ENCODE peak calls at places on chromosomes 11 and 22, in seven cellular contexts. D is H1, Y is HepG2, X is K562, T is GM12878, W is HCT116, N is SK-N-SH. Q is an unnamed sample. For H3K4me1, the result is how much of the 10 kb centered on the place peaks cover.

GRCh38 chr22:26462051-26462450 is 21.5 kb downstream of the HPS4 start:
- DNase-seq in D (no peak), Y (no peak), X (no peak), T (no peak), W (no peak), N (no peak), Q (no peak)

GRCh38 chr11:10303558-10304363 is 1.1 kb upstream of the ADM start:
- DNase-seq in D (peak), Y (peak), X (peak), T (no peak), W (no peak), N (peak), Q (peak)

GRCh38 chr22:27372969-27373670 is 428.4 kb downstream of the MN1 start:
- DNase-seq in D (peak), Y (peak), X (peak), T (no peak), W (no peak), N (no peak), Q (peak)

GRCh38 chr11:22130462-22131053 is 62.3 kb upstream of the ANO5 start:
- DNase-seq in D (peak), Y (no peak), X (no peak), T (no peak), W (no peak), N (peak), Q (no peak)

GRCh38 chr11:133020321-133020720 is 512.0 kb downstream of the OPCML start:
- DNase-seq in D (no peak), Y (no peak), X (no peak), T (no peak), W (no peak), N (no peak), Q (no peak)

GRCh38 chr11:72070486-72070885 is 9.9 kb downstream of the NUMA1 start:
- DNase-seq in D (no peak), Y (no peak), X (no peak), T (no peak), W (no peak), N (no peak), Q (no peak)

GRCh38 chr11:35617687-35618496 is at the start of gene FJX1:
- DNase-seq in D (peak), Y (peak), X (peak), T (no peak), W (no peak), N (peak), Q (peak)

GRCh38 chr11:80872116-80872728 is 1431.4 kb upstream of the TENM4 start:
- DNase-seq in D (no peak), Y (no peak), X (no peak), T (no peak), W (no peak), N (no peak), Q (no peak)

GRCh38 chr22:23781533-23781932 is 5.2 kb upstream of the SMARCB1 start:
- DNase-seq in D (no peak), Y (no peak), X (no peak), T (no peak), W (no peak), N (no peak), Q (no peak)

GRCh38 chr11:74154621-74155281 is 16.1 kb downstream of the C2CD3 start:
- DNase-seq in D (no peak), Y (no peak), X (no peak), T (no peak), W (no peak), N (no peak), Q (peak)

GRCh38 chr22:50310949-50311444 is 3.6 kb upstream of the PLXNB2 start:
- DNase-seq in D (no peak), Y (peak), X (no peak), T (no peak), W (no peak), N (no peak), Q (no peak)

GRCh38 chr11:105489431-105489830 is 120.4 kb upstream of the GRIA4 start:
- DNase-seq in D (no peak), Y (no peak), X (no peak), T (no peak), W (no peak), N (no peak), Q (no peak)

GRCh38 chr11:78949976-78950690 is 375.5 kb upstream of the NARS2 start:
- DNase-seq in D (no peak), Y (no peak), X (no peak), T (no peak), W (no peak), N (no peak), Q (no peak)

GRCh38 chr22:38172489-38173155 is 9.0 kb downstream of the PLA2G6 start:
- DNase-seq in D (no peak), Y (peak), X (no peak), T (no peak), W (no peak), N (no peak), Q (peak)

GRCh38 chr11:121508449-121508848 is 55.7 kb upstream of the SORL1-AS1 start:
- DNase-seq in D (no peak), Y (no peak), X (no peak), T (no peak), W (no peak), N (no peak), Q (no peak)
- H3K9ac ChIP-seq in D (no peak), Y (no peak), X (no peak), T (no peak), W (no peak), N (no peak), Q (no peak)

DNA sequence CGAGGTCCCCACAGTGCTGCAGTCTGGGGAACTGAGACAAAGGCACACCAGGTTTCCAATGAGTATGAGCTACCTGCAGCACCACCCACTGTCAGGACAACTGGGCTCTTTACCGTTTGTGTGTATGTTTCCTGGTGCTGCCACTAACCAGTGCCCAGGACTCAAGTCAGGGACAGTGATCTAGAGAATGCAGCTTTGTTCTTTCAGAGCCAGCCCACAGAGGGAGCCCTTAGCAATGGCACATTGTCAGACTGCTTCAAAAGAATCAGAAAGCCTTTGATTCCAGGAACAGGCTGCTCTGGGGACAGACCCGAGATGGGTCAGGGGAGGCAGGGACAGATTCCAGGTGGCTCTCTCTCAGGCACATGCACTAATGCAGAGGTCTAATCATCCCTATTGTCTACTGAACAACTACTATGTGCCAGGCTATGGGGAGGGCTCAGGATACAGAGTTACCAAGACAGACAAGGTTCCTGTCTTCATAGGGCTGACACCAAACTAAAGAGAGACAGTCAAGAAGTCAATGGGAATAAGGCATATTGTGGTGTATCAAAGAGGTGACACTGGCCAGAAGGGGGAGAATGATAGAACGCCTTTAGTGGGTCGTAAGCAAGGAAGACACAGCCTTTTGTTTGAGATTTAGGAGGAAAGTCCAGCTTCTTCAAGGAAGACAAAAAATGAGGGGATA is 103.7 kb downstream of the VPREB1 start:
- DNase-seq in D (peak), Y (peak), X (peak), T (no peak), W (peak), N (no peak), Q (no peak)
- TF ChIP-seq MAX in D (no peak), Y (no peak), X (no peak), T (no peak), W (no peak), N (no peak), Q (no peak)

GRCh38 chr22:47627561-47628253 is 865.3 kb downstream of the TBC1D22A start:
- DNase-seq in D (no peak), Y (no peak), X (no peak), T (no peak), W (peak), N (no peak), Q (no peak)

GRCh38 chr22:47625013-47625385 is 862.5 kb downstream of the TBC1D22A start:
- DNase-seq in D (peak), Y (no peak), X (no peak), T (no peak), W (no peak), N (no peak), Q (no peak)

GRCh38 chr22:47628477-47629272 is 866.2 kb downstream of the TBC1D22A start:
- DNase-seq in D (no peak), Y (no peak), X (no peak), T (no peak), W (no peak), N (no peak), Q (no peak)

GRCh38 chr22:47625531-47626427 is 863.3 kb downstream of the TBC1D22A start:
- DNase-seq in D (no peak), Y (no peak), X (no peak), T (no peak), W (no peak), N (no peak), Q (no peak)

DNA sequence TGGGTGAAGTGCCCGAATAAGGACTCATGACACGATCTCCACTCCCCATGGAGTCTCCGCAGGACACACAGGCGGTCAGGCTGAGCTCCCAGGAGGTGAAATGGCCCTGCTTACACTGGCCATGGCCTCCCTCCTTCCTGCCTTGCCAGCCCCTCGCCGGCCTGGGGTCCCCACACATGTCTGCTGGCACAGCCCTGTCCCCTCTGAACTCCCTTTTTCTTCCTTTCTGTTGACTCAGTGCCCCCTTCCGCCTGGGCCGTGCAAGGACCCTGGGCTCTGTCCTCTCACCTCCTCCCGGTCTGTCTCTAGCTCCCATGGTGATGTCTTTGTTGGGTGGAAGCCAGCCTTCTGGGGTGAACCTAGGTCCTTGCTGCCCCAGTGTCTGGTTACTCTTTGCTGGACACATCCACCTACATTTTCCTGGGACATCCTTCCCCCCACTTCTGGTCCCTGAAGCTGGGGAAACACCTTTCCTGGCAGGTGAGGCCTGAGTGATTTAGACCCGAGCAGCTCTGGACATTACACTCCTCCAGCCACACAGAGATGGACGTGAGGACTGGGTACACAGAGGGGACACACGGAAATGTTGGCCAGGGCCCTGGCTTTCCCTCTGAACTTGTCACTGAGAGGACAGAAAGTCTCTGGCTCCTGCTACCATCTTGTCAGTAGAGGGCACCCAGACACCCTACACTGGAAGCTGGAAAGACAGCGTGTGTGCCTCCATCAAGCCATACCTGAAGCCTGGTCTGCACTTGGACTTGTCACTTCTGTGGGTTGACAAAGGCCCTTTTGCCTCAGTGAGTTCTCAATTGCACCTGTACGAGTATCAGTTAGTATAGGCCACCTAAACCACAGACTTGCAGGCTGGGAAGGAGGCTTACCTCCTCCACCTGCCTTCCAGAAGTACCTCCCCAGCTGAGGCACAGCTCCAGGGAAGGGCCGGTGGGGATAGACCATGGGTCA is 864.3 kb downstream of the TBC1D22A start:
- DNase-seq in D (no peak), Y (peak), X (peak), T (no peak), W (peak), N (no peak), Q (no peak)
- H3K4me1 ChIP-seq in D (under half), Y (under half), X (under half), T (under half), W (under half), N (under half), Q (under half)

DNA sequence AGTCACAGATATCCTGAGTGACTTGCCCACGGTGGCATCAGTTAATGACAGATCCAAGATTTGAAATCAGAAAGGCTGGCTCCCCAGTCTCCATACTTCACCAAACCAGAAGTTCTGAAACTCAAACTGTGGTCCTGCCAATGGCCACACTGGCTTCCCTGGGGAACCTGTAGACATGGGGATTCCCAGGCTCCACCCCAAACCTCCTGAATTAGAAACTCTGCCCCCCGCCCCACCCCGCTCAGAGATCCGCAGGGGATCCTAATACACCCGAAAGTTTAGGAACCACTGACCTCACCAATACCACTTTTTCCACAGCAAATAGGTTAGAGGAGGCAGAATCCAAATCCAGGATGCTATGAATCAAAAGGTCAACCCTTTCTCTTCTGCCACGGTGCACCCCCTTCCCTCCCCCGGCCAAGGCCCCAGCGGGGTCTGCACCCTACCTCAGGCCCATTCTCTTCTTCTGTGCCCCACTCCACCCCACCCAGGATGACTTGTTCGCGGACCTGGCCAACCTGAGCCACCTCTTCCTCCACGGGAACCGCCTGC is 15.4 kb downstream of the RTN4RL2 start:
- DNase-seq in D (no peak), Y (no peak), X (no peak), T (no peak), W (no peak), N (no peak), Q (no peak)
- H3K9ac ChIP-seq in D (peak), Y (no peak), X (no peak), T (peak), W (no peak), N (no peak), Q (no peak)

GRCh38 chr11:114298701-114299090 is 2.5 kb downstream of the NNMT start:
- DNase-seq in D (no peak), Y (no peak), X (no peak), T (no peak), W (no peak), N (no peak), Q (no peak)
- TF ChIP-seq MAX in D (no peak), Y (no peak), X (no peak), T (no peak), W (no peak), N (no peak), Q (no peak)

GRCh38 chr11:1851437-1852180 is 1.3 kb upstream of the LSP1 start:
- DNase-seq in D (no peak), Y (no peak), X (no peak), T (no peak), W (no peak), N (no peak), Q (no peak)

GRCh38 chr11:1854132-1854948 is 1.5 kb downstream of the LSP1 start:
- DNase-seq in D (no peak), Y (no peak), X (no peak), T (peak), W (no peak), N (no peak), Q (no peak)

GRCh38 chr11:1852271-1852877 is 510 bp upstream of the LSP1 start:
- DNase-seq in D (no peak), Y (no peak), X (no peak), T (no peak), W (no peak), N (no peak), Q (no peak)

GRCh38 chr11:1853376-1854131 is 670 bp downstream of the LSP1 start:
- DNase-seq in D (no peak), Y (no peak), X (no peak), T (no peak), W (no peak), N (no peak), Q (no peak)

DNA sequence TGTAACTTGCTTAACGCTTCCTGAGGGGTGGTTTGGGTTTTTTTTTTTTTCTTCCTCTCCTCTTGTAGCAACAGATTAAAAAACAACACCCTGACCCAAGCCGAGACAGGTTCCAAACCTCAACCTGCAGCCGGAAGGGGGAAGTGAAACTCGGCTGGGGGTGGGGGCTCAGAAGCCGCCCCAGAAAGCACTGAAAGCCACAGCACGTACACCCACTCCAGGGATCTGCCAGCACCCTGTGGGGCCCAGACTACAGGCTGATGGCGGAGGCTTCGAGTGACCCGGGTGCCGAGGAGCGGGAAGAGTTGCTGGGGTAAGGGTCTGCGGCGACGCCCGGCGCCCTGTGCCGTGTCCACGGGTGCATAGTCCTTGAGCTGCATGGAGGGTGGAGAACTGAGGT is at the start of gene LSP1:
- DNase-seq in D (no peak), Y (no peak), X (no peak), T (peak), W (no peak), N (no peak), Q (no peak)
- H3K4me1 ChIP-seq in D (under half), Y (under half), X (under half), T (half or more), W (under half), N (under half), Q (under half)

DNA sequence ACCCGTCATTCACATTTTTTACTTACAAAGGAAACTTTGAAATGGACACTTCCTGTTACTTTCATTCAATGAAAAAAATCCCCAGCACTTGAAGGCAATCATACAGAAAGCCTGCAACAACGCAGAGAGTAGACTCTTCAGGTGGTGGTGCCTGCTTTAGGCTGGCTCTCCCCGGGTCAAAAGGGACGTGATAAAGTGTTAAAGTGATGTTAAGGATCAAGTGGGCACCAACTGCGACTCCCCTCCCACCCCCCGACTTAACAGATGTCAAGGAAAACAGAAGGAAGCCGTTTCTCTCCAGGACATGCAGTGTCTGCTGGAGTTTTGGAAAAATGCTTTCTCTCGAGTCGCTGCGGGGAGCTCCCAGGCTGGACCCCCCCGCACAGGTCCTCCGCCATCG is 414 bp upstream of the PNPLA3 start:
- DNase-seq in D (peak), Y (no peak), X (no peak), T (no peak), W (no peak), N (no peak), Q (peak)
- H3K9ac ChIP-seq in D (no peak), Y (peak), X (no peak), T (no peak), W (peak), N (no peak), Q (no peak)

DNA sequence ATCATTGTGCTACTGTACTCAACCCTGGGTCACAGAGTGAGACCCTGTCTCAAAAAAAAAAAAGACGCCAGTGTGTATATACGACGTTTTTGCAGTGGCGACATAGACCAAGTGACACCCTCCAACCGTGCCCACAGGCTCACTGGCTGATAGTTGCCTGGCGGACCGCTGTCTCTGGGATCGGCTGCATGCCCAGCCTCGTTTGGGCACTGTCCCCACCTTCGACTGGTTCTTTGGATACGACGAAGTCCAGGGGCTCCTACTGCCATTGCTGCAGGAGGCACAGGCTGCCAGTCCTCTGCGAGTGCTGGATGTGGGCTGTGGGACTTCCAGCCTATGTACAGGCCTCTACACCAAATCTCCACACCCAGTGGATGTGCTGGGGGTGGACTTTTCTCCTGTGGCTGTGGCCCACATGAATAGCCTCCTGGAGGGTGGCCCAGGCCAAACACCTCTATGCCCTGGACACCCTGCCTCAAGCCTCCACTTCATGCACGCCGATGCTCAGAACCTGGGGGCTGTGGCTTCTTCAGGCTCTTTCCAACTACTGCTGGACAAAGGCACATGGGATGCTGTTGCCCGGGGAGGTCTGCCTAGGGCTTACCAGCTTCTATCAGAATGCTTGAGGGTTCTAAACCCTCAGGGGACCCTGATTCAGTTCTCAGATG is 1.3 kb downstream of the CSKMT start:
- DNase-seq in D (no peak), Y (no peak), X (no peak), T (no peak), W (no peak), N (no peak), Q (no peak)
- TF ChIP-seq MAX in D (no peak), Y (no peak), X (peak), T (no peak), W (no peak), N (no peak), Q (no peak)

GRCh38 chr22:36362819-36363377 is 24.9 kb downstream of the MYH9 start:
- DNase-seq in D (no peak), Y (no peak), X (no peak), T (no peak), W (no peak), N (no peak), Q (no peak)
- H3K4me1 ChIP-seq in D (half or more), Y (half or more), X (under half), T (half or more), W (half or more), N (half or more), Q (half or more)

DNA sequence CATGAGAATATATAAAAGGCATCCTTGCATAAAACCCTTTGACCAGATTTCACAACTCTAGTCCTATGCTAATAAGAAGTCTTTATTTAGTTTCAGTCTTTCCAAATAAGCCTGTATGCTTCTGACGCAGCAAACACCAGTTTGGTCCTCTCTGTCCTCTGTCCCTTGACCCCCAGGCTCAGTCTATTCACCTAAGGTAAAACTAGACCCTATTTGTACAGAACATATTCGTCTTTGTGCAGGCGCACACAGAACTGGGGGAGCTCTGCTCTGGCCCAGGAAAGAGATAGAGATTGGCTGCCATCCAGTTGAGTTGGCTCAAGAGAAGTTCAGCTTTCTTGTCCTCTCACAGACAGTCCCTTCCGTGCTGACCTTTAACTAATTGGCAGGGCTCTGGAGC is 21.0 kb upstream of the PSMA1 start:
- DNase-seq in D (no peak), Y (peak), X (peak), T (no peak), W (no peak), N (no peak), Q (no peak)
- H3K9ac ChIP-seq in D (no peak), Y (peak), X (peak), T (no peak), W (no peak), N (no peak), Q (no peak)

Q was measured in endothelial cell of umbilical vein.